ENCODE peak calls at places on chromosomes 13 and 19, in five cellular contexts. W is GM13976, A is IMR-90, U is NCI-H1092 treated with DMSO at 0.1 percent for 48 hours, V is cerebellar nuclear complex. J is an unnamed sample.

GRCh38 chr13:60654405-60654804 is 257.4 kb downstream of the TDRD3 start:
- DNase-seq in U (no peak), A (no peak), V (no peak), W (no peak), J (no peak)

GRCh38 chr13:32976046-32976781 is 40.0 kb upstream of the KL start:
- DNase-seq in U (peak), V (no peak), A (no peak), W (no peak), J (no peak)

GRCh38 chr19:9986787-9987281 is 23.5 kb downstream of the COL5A3 start:
- DNase-seq in U (no peak), A (peak), V (no peak), W (no peak), J (no peak)

GRCh38 chr19:54465367-54466109 is 2.0 kb upstream of the LENG9 start:
- DNase-seq in A (no peak), W (no peak), U (no peak), V (no peak), J (no peak)

GRCh38 chr13:89686171-89686570 is 1661.3 kb upstream of the MIR17HG start:
- DNase-seq in W (no peak), U (no peak), A (no peak), V (no peak), J (no peak)

GRCh38 chr19:927707-928401 is 2.0 kb downstream of the ARID3A start:
- DNase-seq in U (no peak), V (no peak), A (no peak), W (no peak), J (no peak)

GRCh38 chr13:110897521-110897920 is 17.3 kb downstream of the ANKRD10 start:
- DNase-seq in V (no peak), U (no peak), W (no peak), A (no peak), J (no peak)

GRCh38 chr19:40806385-40807146 is 7.6 kb downstream of the EGLN2 start:
- DNase-seq in U (no peak), W (peak), A (peak), V (peak), J (peak)

GRCh38 chr19:48090281-48090802 is 20.3 kb downstream of the PLA2G4C start:
- DNase-seq in V (no peak), A (no peak), W (no peak), U (no peak), J (no peak)

GRCh38 chr19:30719189-30719990 is 347.2 kb downstream of the ZNF536 start:
- DNase-seq in W (peak), A (no peak), U (no peak), V (no peak), J (no peak)

GRCh38 chr13:20354722-20355121 is 122.6 kb upstream of the GJB6 start:
- DNase-seq in V (no peak), W (no peak), A (no peak), U (no peak), J (no peak)

GRCh38 chr13:104759069-104759468 is 1692.9 kb upstream of the SLC10A2 start:
- DNase-seq in V (no peak), W (no peak), U (no peak), A (no peak), J (no peak)

GRCh38 chr19:58181902-58182576 is 822 bp upstream of the ZNF274 start:
- DNase-seq in A (no peak), V (no peak), U (peak), W (peak), J (peak)

GRCh38 chr13:107266657-107267056 is 698.7 kb upstream of the ARGLU1 start:
- DNase-seq in A (no peak), V (no peak), W (no peak), U (no peak), J (no peak)

GRCh38 chr19:662962-663681 is at the start of gene RNF126:
- DNase-seq in A (peak), U (peak), V (no peak), W (peak), J (peak)

J was measured in CMK.